ENCODE peak calls at places on chromosomes 2 and 18, in eight cellular contexts. K is fibroblast of lung, B is GM23248, F is IMR-90, N is trophoblast cell, S is PC-3, L is neural progenitor cell, Y is HCT116. C is an unnamed sample.

GRCh38 chr2:88187038-88187676 is 17.0 kb downstream of the THNSL2 start:
- DNase-seq in K (peak), B (peak), F (peak), N (peak), S (peak), L (peak), Y (peak), C (peak)

GRCh38 chr2:9807555-9808305 is 35.5 kb upstream of the TAF1B start:
- DNase-seq in K (no peak), B (no peak), F (no peak), N (no peak), S (no peak), L (no peak), Y (no peak), C (no peak)

GRCh38 chr2:45412754-45413379 is 198.2 kb downstream of the SRBD1 start:
- DNase-seq in K (peak), B (peak), F (peak), N (peak), S (no peak), L (no peak), Y (no peak), C (no peak)

GRCh38 chr2:16313235-16313980 is 352.2 kb downstream of the CYRIA start:
- DNase-seq in K (no peak), B (no peak), F (no peak), N (no peak), S (no peak), L (no peak), Y (no peak), C (no peak)

GRCh38 chr2:199596549-199596948 is 138.8 kb upstream of the SATB2 start:
- DNase-seq in K (no peak), B (peak), F (peak), N (peak), S (peak), L (peak), Y (peak), C (peak)

GRCh38 chr2:30193104-30193681 is 38.1 kb upstream of the LBH start:
- DNase-seq in K (peak), B (peak), F (peak), N (no peak), S (no peak), L (no peak), Y (no peak), C (no peak)

GRCh38 chr2:183840061-183840584 is 715.9 kb downstream of the NUP35 start:
- DNase-seq in K (no peak), B (no peak), F (no peak), N (no peak), S (no peak), L (no peak), Y (no peak), C (no peak)

GRCh38 chr18:42892181-42892580 is 223.3 kb downstream of the RIT2 start:
- DNase-seq in K (no peak), B (no peak), F (no peak), N (no peak), S (no peak), L (no peak), Y (no peak), C (no peak)

GRCh38 chr2:98648451-98648850 is 40.1 kb downstream of the UNC50 start:
- DNase-seq in K (no peak), B (no peak), F (no peak), N (no peak), S (no peak), L (no peak), Y (no peak), C (no peak)

GRCh38 chr18:53799134-53799533 is 425.3 kb downstream of the MBD2 start:
- DNase-seq in K (peak), B (peak), F (no peak), N (no peak), S (peak), L (no peak), Y (no peak), C (no peak)

GRCh38 chr2:26634636-26635230 is 6.4 kb downstream of the CIB4 start:
- DNase-seq in K (no peak), B (no peak), F (no peak), N (no peak), S (no peak), L (no peak), Y (no peak), C (no peak)

GRCh38 chr2:10783421-10783820 is 29.2 kb downstream of the PDIA6 start:
- DNase-seq in K (peak), B (no peak), F (no peak), N (no peak), S (peak), L (no peak), Y (no peak), C (no peak)

GRCh38 chr2:175864131-175864728 is 137.8 kb downstream of the LNPK start:
- DNase-seq in K (no peak), B (no peak), F (no peak), N (no peak), S (no peak), L (no peak), Y (no peak), C (no peak)

GRCh38 chr2:227834423-227834822 is 20.8 kb downstream of the CCL20 start:
- DNase-seq in K (no peak), B (peak), F (peak), N (no peak), S (peak), L (no peak), Y (peak), C (no peak)

GRCh38 chr2:119214453-119214852 is 9.2 kb upstream of the STEAP3 start:
- DNase-seq in K (no peak), B (no peak), F (no peak), N (no peak), S (no peak), L (no peak), Y (no peak), C (no peak)

GRCh38 chr2:229582151-229582550 is 132.2 kb downstream of the DNER start:
- DNase-seq in K (no peak), B (no peak), F (no peak), N (no peak), S (no peak), L (no peak), Y (no peak), C (no peak)

GRCh38 chr2:240565267-240566202 is 2.7 kb upstream of the RNPEPL1 start:
- DNase-seq in K (peak), B (peak), F (peak), N (peak), S (peak), L (no peak), Y (peak), C (peak)

DNA sequence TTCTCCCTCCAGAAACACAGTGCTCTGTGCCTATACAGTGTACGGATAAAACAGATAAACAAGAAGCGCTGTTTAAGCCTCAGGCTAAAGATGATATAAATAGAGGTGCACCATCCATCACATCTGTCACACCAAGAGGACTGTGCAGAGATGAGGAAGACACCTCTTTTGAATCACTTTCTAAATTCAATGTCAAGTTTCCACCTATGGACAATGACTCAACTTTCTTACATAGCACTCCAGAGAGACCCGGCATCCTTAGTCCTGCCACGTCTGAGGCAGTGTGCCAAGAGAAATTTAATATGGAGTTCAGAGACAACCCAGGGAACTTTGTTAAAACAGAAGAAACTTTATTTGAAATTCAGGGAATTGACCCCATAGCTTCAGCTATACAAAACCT is 70.7 kb downstream of the TANK start:
- DNase-seq in K (no peak), B (no peak), F (no peak), N (no peak), S (peak), L (no peak), Y (no peak), C (no peak)
- H3K4me2 ChIP-seq in K (no peak), B (no peak), F (no peak), N (no peak), S (no peak), L (no peak), Y (no peak), C (no peak)

GRCh38 chr2:230877131-230877736 is 12.5 kb downstream of the ITM2C start:
- DNase-seq in K (no peak), B (no peak), F (no peak), N (no peak), S (no peak), L (no peak), Y (no peak), C (no peak)

GRCh38 chr2:230879891-230880290 is 15.1 kb downstream of the ITM2C start:
- DNase-seq in K (no peak), B (no peak), F (no peak), N (no peak), S (no peak), L (no peak), Y (no peak), C (no peak)

GRCh38 chr2:230879271-230879882 is 14.6 kb downstream of the ITM2C start:
- DNase-seq in K (no peak), B (no peak), F (no peak), N (no peak), S (no peak), L (no peak), Y (no peak), C (no peak)

GRCh38 chr2:230877737-230878598 is 13.2 kb downstream of the ITM2C start:
- DNase-seq in K (no peak), B (no peak), F (no peak), N (no peak), S (no peak), L (no peak), Y (no peak), C (peak)

DNA sequence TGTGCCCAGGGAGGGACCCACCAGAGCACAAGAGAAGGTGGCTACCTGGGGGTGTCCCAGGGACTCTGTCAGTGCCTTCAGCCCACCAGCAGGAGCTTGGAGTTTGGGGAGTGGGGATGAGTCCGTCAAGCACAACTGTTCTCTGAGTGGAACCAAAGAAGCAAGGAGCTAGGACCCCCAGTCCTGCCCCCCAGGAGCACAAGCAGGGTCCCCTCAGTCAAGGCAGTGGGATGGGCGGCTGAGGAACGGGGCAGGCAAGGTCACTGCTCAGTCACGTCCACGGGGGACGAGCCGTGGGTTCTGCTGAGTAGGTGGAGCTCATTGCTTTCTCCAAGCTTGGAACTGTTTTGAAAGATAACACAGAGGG is 13.8 kb downstream of the ITM2C start:
- DNase-seq in K (no peak), B (no peak), F (no peak), N (no peak), S (no peak), L (no peak), Y (no peak), C (no peak)
- H3K9ac ChIP-seq in K (no peak), B (no peak), F (no peak), N (no peak), S (no peak), L (no peak), Y (no peak), C (no peak)

DNA sequence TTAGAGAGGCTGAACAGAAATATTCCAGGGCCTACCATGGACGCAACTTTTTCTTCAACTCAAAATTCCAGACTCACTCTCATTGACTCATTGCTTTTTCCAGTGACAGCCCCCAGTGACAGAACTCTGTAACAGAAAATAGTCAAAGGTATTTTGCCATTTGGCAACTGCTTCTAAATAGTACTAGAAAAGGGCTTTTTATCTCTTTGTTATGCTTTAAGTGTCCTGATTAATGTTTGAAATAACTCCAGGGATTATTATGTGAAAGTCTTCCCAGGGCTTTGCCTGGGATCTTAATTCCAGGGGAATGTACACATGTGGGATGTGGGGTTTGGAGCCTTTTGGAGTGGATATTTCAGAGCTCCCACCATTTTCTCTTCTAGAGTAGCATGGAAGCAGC is 198.7 kb downstream of the KCNS3 start:
- DNase-seq in K (peak), B (no peak), F (no peak), N (no peak), S (no peak), L (no peak), Y (no peak), C (no peak)
- H3K4me2 ChIP-seq in K (no peak), B (no peak), F (no peak), N (no peak), S (no peak), L (no peak), Y (no peak), C (no peak)

GRCh38 chr2:54575379-54575888 is 119.3 kb downstream of the SPTBN1 start:
- DNase-seq in K (peak), B (peak), F (peak), N (peak), S (peak), L (no peak), Y (no peak), C (no peak)

GRCh38 chr2:54573532-54573915 is 117.4 kb downstream of the SPTBN1 start:
- DNase-seq in K (no peak), B (no peak), F (no peak), N (peak), S (no peak), L (no peak), Y (no peak), C (no peak)

GRCh38 chr2:54574107-54574859 is 118.2 kb downstream of the SPTBN1 start:
- DNase-seq in K (peak), B (peak), F (peak), N (peak), S (peak), L (no peak), Y (no peak), C (peak)

GRCh38 chr2:54572636-54573531 is 116.8 kb downstream of the SPTBN1 start:
- DNase-seq in K (peak), B (peak), F (peak), N (peak), S (peak), L (no peak), Y (no peak), C (no peak)

DNA sequence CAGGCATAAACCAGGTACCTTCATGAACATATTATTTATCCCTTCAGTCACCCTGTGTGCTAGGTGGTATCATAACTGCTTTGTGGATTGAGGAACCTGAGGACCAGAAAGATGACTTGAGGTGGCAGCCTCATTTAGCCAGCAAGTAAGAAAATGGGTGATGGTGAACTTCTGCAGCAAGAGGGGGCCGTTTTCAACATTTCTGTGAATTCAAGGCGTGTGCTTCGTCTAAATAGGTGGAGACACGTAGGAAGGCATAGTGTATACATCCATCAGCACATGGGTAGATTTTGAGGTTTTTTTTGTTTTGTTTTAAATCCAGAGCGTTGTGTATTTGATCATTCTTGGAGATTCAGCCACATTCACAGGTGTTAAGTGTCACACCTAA is 118.7 kb downstream of the SPTBN1 start:
- DNase-seq in K (no peak), B (no peak), F (no peak), N (no peak), S (no peak), L (no peak), Y (no peak), C (no peak)
- H3K9ac ChIP-seq in K (no peak), B (no peak), F (no peak), N (no peak), S (peak), L (no peak), Y (no peak), C (peak)

DNA sequence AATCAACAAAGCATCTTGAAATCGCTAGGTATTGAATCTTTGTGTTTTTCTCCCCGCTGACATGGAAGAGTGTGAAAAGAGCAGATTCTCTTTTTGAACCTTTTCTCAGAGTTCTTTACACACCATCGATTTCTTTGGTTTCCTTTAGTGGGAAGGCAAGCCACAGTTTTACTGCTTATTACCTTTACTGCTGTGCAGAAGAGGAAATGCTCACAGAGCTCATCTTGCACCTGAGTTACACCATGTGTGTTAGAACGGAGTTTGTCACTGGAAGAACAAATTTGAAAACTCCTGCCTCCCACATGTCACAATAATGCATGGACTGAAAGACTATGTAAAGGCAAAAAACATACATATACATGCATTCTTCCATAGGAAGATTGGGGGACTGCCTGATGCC is 45.3 kb upstream of the PDK1 start:
- DNase-seq in K (no peak), B (no peak), F (no peak), N (no peak), S (no peak), L (no peak), Y (no peak), C (no peak)
- H3K4me2 ChIP-seq in K (no peak), B (no peak), F (no peak), N (no peak), S (no peak), L (no peak), Y (no peak), C (no peak)

GRCh38 chr2:121565389-121566250 is 34.9 kb downstream of the RNU4ATAC start:
- DNase-seq in K (no peak), B (peak), F (no peak), N (no peak), S (no peak), L (no peak), Y (no peak), C (no peak)

GRCh38 chr2:121564905-121565304 is 34.2 kb downstream of the RNU4ATAC start:
- DNase-seq in K (peak), B (no peak), F (no peak), N (no peak), S (no peak), L (no peak), Y (no peak), C (no peak)

GRCh38 chr2:121562269-121563176 is 31.8 kb downstream of the RNU4ATAC start:
- DNase-seq in K (no peak), B (no peak), F (no peak), N (no peak), S (no peak), L (no peak), Y (no peak), C (no peak)

GRCh38 chr2:121558329-121558728 is 27.6 kb downstream of the RNU4ATAC start:
- DNase-seq in K (no peak), B (no peak), F (no peak), N (no peak), S (no peak), L (no peak), Y (no peak), C (no peak)

DNA sequence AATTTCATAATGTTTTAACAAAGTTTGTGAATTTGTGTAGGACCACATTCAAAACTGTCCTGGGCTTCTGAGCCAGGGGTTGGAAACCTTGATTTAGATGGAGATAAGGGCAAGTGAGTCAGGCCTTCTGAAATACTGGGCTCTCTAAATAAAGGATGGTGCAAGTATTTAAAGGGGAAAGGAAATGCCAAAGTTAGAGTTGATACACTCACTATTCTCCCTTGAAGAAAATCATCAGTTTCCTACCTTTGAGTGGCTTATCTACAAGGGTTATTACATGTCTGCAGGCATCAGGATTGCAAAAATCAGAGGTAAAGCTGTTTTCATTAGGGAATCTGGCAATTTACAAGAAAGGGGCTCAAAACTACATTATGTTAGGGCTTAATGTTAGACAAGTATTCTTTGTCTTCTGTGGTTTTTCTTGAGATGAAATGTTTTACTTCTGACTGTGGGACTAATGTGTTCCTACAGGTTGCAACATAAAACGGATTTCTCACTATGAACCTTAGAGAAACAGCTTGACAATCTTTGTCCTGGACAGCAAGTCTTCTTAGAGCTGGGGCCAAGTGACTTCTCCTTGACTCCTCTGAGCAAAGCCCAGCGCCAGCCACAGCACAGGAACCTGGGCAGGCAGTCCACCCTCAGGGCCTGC is 31.1 kb downstream of the RNU4ATAC start:
- DNase-seq in K (peak), B (peak), F (peak), N (peak), S (peak), L (no peak), Y (no peak), C (no peak)
- H3K9ac ChIP-seq in K (no peak), B (no peak), F (no peak), N (no peak), S (no peak), L (no peak), Y (no peak), C (no peak)

GRCh38 chr18:58186258-58186948 is 142.4 kb downstream of the NEDD4L start:
- DNase-seq in K (peak), B (peak), F (peak), N (peak), S (peak), L (no peak), Y (no peak), C (no peak)
- H3K4me2 ChIP-seq in K (no peak), B (peak), F (peak), N (peak), S (peak), L (no peak), Y (peak), C (no peak)